ENCODE peak calls at places on chromosome 20, in six cellular contexts. C, Q, S, J, D and R are unnamed samples.

GRCh38 chr20:49140834-49141233 is 47.3 kb downstream of the STAU1 start:
- DNase-seq in J (no peak), Q (no peak), D (peak; percentile 7), S (no peak), C (no peak), R (no peak)

GRCh38 chr20:21708738-21709534 is 3.5 kb downstream of the PAX1 start:
- DNase-seq in Q (no peak), D (no peak), S (no peak), C (no peak), J (no peak), R (no peak)

GRCh38 chr20:20224806-20225205 is 143.1 kb upstream of the INSM1 start:
- DNase-seq in C (no peak), S (no peak), J (no peak), Q (peak; percentile 17), D (no peak), R (no peak)

GRCh38 chr20:58188496-58188895 is 40.0 kb downstream of the ANKRD60 start:
- DNase-seq in Q (no peak), J (no peak), C (no peak), D (no peak), S (no peak), R (no peak)

GRCh38 chr20:63438121-63438520 is 34.3 kb downstream of the KCNQ2 start:
- DNase-seq in J (no peak), S (no peak), Q (no peak), C (no peak), D (no peak), R (no peak)

GRCh38 chr20:64033981-64034493 is 1.9 kb upstream of the C20orf204 start:
- DNase-seq in D (no peak), C (no peak), Q (no peak), J (no peak), S (no peak), R (no peak)

GRCh38 chr20:9515761-9516657 is 1.6 kb downstream of the LAMP5 start:
- DNase-seq in C (no peak), J (no peak), S (no peak), D (peak; percentile 12), Q (peak; percentile 12), R (no peak)

GRCh38 chr20:2695206-2695983 is 2.8 kb downstream of the EBF4 start:
- DNase-seq in Q (no peak), J (no peak), S (no peak), D (no peak), C (no peak), R (no peak)